ENCODE peak calls at places on chromosomes 5 and 9, in five cellular contexts. One of them, this sample, is unnamed.

GRCh38 chr5:124824637-124825158 is 78.3 kb upstream of the ZNF608 start:
- DNase-seq in H9: no peak
- DNase-seq in mesenchymal stem cell: peak
- DNase-seq in trophoblast cell: peak
- DNase-seq in H1: no peak
- DNase-seq in this sample: no peak

GRCh38 chr5:143314664-143315063 is 88.8 kb downstream of the NR3C1 start:
- DNase-seq in mesenchymal stem cell: peak
- DNase-seq in H1: no peak
- DNase-seq in trophoblast cell: peak
- DNase-seq in H9: no peak
- DNase-seq in this sample: no peak

GRCh38 chr5:5169466-5169865 is 29.3 kb downstream of the ADAMTS16 start:
- DNase-seq in H9: no peak
- DNase-seq in H1: no peak
- DNase-seq in mesenchymal stem cell: no peak
- DNase-seq in trophoblast cell: no peak
- DNase-seq in this sample: no peak

GRCh38 chr5:163565931-163566608 is 60.7 kb downstream of the MAT2B start:
- DNase-seq in H9: peak
- DNase-seq in trophoblast cell: peak
- DNase-seq in mesenchymal stem cell: peak
- DNase-seq in H1: no peak
- DNase-seq in this sample: no peak

GRCh38 chr9:82216435-82216834 is 227.9 kb downstream of the SPATA31D1 start:
- DNase-seq in mesenchymal stem cell: no peak
- DNase-seq in trophoblast cell: no peak
- DNase-seq in H9: no peak
- DNase-seq in H1: no peak
- DNase-seq in this sample: no peak

GRCh38 chr5:161580621-161581020 is 34.1 kb upstream of the GABRB2 start:
- DNase-seq in mesenchymal stem cell: no peak
- DNase-seq in H9: no peak
- DNase-seq in H1: no peak
- DNase-seq in trophoblast cell: no peak
- DNase-seq in this sample: no peak

GRCh38 chr9:125121156-125121555 is 22.2 kb downstream of the SCAI start:
- DNase-seq in mesenchymal stem cell: no peak
- DNase-seq in H1: no peak
- DNase-seq in H9: no peak
- DNase-seq in trophoblast cell: no peak
- DNase-seq in this sample: no peak

GRCh38 chr5:135541969-135542502 is 6.3 kb upstream of the NEUROG1 start:
- DNase-seq in H1: no peak
- DNase-seq in H9: no peak
- DNase-seq in mesenchymal stem cell: no peak
- DNase-seq in trophoblast cell: no peak
- DNase-seq in this sample: no peak

GRCh38 chr9:98142182-98142924 is 23.3 kb upstream of the TRIM14 start:
- DNase-seq in H9: no peak
- DNase-seq in H1: no peak
- DNase-seq in trophoblast cell: peak
- DNase-seq in mesenchymal stem cell: no peak
- DNase-seq in this sample: no peak

GRCh38 chr5:54616031-54616430 is 98.5 kb downstream of the SNX18 start:
- DNase-seq in H1: no peak
- DNase-seq in trophoblast cell: peak
- DNase-seq in mesenchymal stem cell: peak
- DNase-seq in H9: no peak
- DNase-seq in this sample: no peak

GRCh38 chr9:115944166-115944948 is 209.2 kb upstream of the PAPPA start:
- DNase-seq in H1: no peak
- DNase-seq in mesenchymal stem cell: peak
- DNase-seq in trophoblast cell: peak
- DNase-seq in H9: peak
- DNase-seq in this sample: no peak

GRCh38 chr5:59034498-59035186 is 451.8 kb downstream of the RAB3C start:
- DNase-seq in mesenchymal stem cell: peak
- DNase-seq in H9: no peak
- DNase-seq in H1: no peak
- DNase-seq in trophoblast cell: peak
- DNase-seq in this sample: no peak

GRCh38 chr5:137015540-137016116 is 483.5 kb downstream of the SPOCK1 start:
- DNase-seq in mesenchymal stem cell: no peak
- DNase-seq in H9: no peak
- DNase-seq in H1: no peak
- DNase-seq in trophoblast cell: no peak
- DNase-seq in this sample: no peak

GRCh38 chr5:137016783-137017324 is 482.3 kb downstream of the SPOCK1 start:
- DNase-seq in H1: no peak
- DNase-seq in mesenchymal stem cell: no peak
- DNase-seq in H9: peak
- DNase-seq in trophoblast cell: no peak
- DNase-seq in this sample: no peak

GRCh38 chr5:137022043-137022442 is 477.1 kb downstream of the SPOCK1 start:
- DNase-seq in H9: no peak
- DNase-seq in H1: no peak
- DNase-seq in trophoblast cell: no peak
- DNase-seq in mesenchymal stem cell: no peak
- DNase-seq in this sample: no peak

GRCh38 chr5:137022725-137023124 is 476.4 kb downstream of the SPOCK1 start:
- DNase-seq in H9: no peak
- DNase-seq in H1: no peak
- DNase-seq in mesenchymal stem cell: no peak
- DNase-seq in trophoblast cell: no peak
- DNase-seq in this sample: no peak

DNA sequence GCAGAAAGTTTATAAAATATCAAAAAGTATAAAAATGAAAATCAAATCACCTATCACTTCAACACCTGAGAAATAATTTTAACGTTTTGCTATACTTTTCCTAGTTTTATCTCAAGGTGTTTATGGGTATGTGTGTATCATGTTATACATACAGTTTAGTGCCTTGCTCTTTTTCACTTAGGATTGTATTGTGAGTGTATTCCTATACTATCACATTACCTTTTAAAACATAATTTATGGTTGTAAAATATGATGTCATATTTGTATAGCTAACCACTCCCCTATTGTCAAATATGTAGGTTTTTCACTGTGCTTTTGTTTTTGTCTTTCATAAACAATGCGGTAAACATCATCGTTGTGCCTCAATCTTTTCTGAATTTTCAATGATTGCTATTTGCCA is 479.9 kb downstream of the SPOCK1 start:
- DNase-seq in H9: no peak
- DNase-seq in trophoblast cell: no peak
- DNase-seq in H1: no peak
- DNase-seq in mesenchymal stem cell: no peak
- DNase-seq in this sample: no peak
- H3K27ac ChIP-seq in H9: no peak
- H3K27ac ChIP-seq in trophoblast cell: no peak
- H3K27ac ChIP-seq in H1: no peak
- H3K27ac ChIP-seq in mesenchymal stem cell: no peak
- H3K27ac ChIP-seq in this sample: no peak

GRCh38 chr9:16361939-16362338 is 508.5 kb downstream of the BNC2 start:
- DNase-seq in trophoblast cell: no peak
- DNase-seq in mesenchymal stem cell: no peak
- DNase-seq in H1: no peak
- DNase-seq in H9: peak
- DNase-seq in this sample: no peak
- H3K4ac ChIP-seq in trophoblast cell: no peak
- H3K4ac ChIP-seq in mesenchymal stem cell: no peak
- H3K4ac ChIP-seq in H1: no peak
- H3K4ac ChIP-seq in H9: no peak
- H3K4ac ChIP-seq in this sample: no peak

GRCh38 chr9:113568481-113569321 is 105.2 kb downstream of the RGS3 start:
- DNase-seq in H9: no peak
- DNase-seq in mesenchymal stem cell: peak
- DNase-seq in trophoblast cell: no peak
- DNase-seq in H1: no peak
- DNase-seq in this sample: no peak
- H2BK12ac ChIP-seq in H9: no peak
- H2BK12ac ChIP-seq in mesenchymal stem cell: peak
- H2BK12ac ChIP-seq in trophoblast cell: peak
- H2BK12ac ChIP-seq in H1: no peak
- H2BK12ac ChIP-seq in this sample: no peak

GRCh38 chr5:72377920-72378635 is 57.9 kb downstream of the PTCD2 start:
- DNase-seq in trophoblast cell: no peak
- DNase-seq in H9: no peak
- DNase-seq in mesenchymal stem cell: no peak
- DNase-seq in H1: no peak
- DNase-seq in this sample: no peak

GRCh38 chr5:72369301-72370079 is 49.3 kb downstream of the PTCD2 start:
- DNase-seq in H9: no peak
- DNase-seq in mesenchymal stem cell: no peak
- DNase-seq in trophoblast cell: peak
- DNase-seq in H1: no peak
- DNase-seq in this sample: no peak

GRCh38 chr5:72379936-72380335 is 59.8 kb downstream of the PTCD2 start:
- DNase-seq in mesenchymal stem cell: peak
- DNase-seq in H9: no peak
- DNase-seq in H1: no peak
- DNase-seq in trophoblast cell: peak
- DNase-seq in this sample: no peak

GRCh38 chr5:72378636-72379289 is 58.6 kb downstream of the PTCD2 start:
- DNase-seq in trophoblast cell: peak
- DNase-seq in mesenchymal stem cell: peak
- DNase-seq in H1: no peak
- DNase-seq in H9: no peak
- DNase-seq in this sample: no peak

GRCh38 chr5:72374844-72375243 is 54.7 kb downstream of the PTCD2 start:
- DNase-seq in mesenchymal stem cell: no peak
- DNase-seq in trophoblast cell: no peak
- DNase-seq in H9: no peak
- DNase-seq in H1: no peak
- DNase-seq in this sample: no peak
- H3K27ac ChIP-seq in mesenchymal stem cell: no peak
- H3K27ac ChIP-seq in trophoblast cell: no peak
- H3K27ac ChIP-seq in H9: no peak
- H3K27ac ChIP-seq in H1: no peak
- H3K27ac ChIP-seq in this sample: no peak

GRCh38 chr5:78507531-78507930 is 141.0 kb downstream of the LHFPL2 start:
- DNase-seq in H9: no peak
- DNase-seq in trophoblast cell: no peak
- DNase-seq in H1: no peak
- DNase-seq in mesenchymal stem cell: peak
- DNase-seq in this sample: no peak
- H3K4ac ChIP-seq in H9: no peak
- H3K4ac ChIP-seq in trophoblast cell: no peak
- H3K4ac ChIP-seq in H1: no peak
- H3K4ac ChIP-seq in mesenchymal stem cell: no peak
- H3K4ac ChIP-seq in this sample: no peak

GRCh38 chr9:137423001-137423809 is at the start of the genes EXD3 and NOXA1:
- DNase-seq in H1: peak
- DNase-seq in H9: peak
- DNase-seq in trophoblast cell: peak
- DNase-seq in mesenchymal stem cell: peak
- DNase-seq in this sample: peak
- H2BK12ac ChIP-seq in H1: no peak
- H2BK12ac ChIP-seq in H9: no peak
- H2BK12ac ChIP-seq in trophoblast cell: peak
- H2BK12ac ChIP-seq in mesenchymal stem cell: no peak
- H2BK12ac ChIP-seq in this sample: peak

DNA sequence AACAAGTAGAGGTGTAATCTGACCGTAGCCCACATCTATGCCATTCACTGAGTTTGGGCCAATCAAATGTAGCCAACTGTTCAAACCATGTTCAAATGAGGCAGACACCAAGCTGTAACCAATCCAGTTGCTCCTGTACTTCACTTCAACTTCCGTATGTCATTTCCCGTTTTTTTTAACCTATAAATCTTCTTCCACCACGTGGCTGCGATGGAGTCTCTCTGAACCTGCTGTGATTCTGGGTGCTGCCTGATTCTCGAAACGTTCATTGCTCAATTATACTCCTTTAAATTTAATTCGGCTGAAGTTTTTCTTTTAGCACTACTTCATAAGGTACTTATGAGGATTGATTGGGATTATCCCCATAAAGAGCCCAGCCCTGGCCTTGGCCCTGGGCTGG is 179.7 kb downstream of the PIK3R1 start:
- DNase-seq in trophoblast cell: no peak
- DNase-seq in H1: no peak
- DNase-seq in mesenchymal stem cell: no peak
- DNase-seq in H9: no peak
- DNase-seq in this sample: no peak
- H3K27ac ChIP-seq in trophoblast cell: no peak
- H3K27ac ChIP-seq in H1: no peak
- H3K27ac ChIP-seq in mesenchymal stem cell: no peak
- H3K27ac ChIP-seq in H9: no peak
- H3K27ac ChIP-seq in this sample: no peak

GRCh38 chr5:84384604-84385575 is at the start of gene EDIL3:
- DNase-seq in H1: no peak
- DNase-seq in trophoblast cell: no peak
- DNase-seq in mesenchymal stem cell: peak
- DNase-seq in H9: peak
- DNase-seq in this sample: peak
- H3K4ac ChIP-seq in H1: no peak
- H3K4ac ChIP-seq in trophoblast cell: peak
- H3K4ac ChIP-seq in mesenchymal stem cell: peak
- H3K4ac ChIP-seq in H9: no peak
- H3K4ac ChIP-seq in this sample: no peak

GRCh38 chr9:132055756-132056155 is 23.9 kb downstream of the MED27 start:
- DNase-seq in H9: no peak
- DNase-seq in trophoblast cell: no peak
- DNase-seq in mesenchymal stem cell: no peak
- DNase-seq in H1: no peak
- DNase-seq in this sample: no peak

GRCh38 chr9:132062768-132063167 is 16.9 kb downstream of the MED27 start:
- DNase-seq in mesenchymal stem cell: no peak
- DNase-seq in H9: no peak
- DNase-seq in trophoblast cell: no peak
- DNase-seq in H1: no peak
- DNase-seq in this sample: no peak

GRCh38 chr9:132056717-132057429 is 22.8 kb downstream of the MED27 start:
- DNase-seq in trophoblast cell: no peak
- DNase-seq in mesenchymal stem cell: no peak
- DNase-seq in H1: no peak
- DNase-seq in H9: no peak
- DNase-seq in this sample: no peak

GRCh38 chr9:132061526-132061925 is 18.1 kb downstream of the MED27 start:
- DNase-seq in H1: no peak
- DNase-seq in trophoblast cell: no peak
- DNase-seq in mesenchymal stem cell: no peak
- DNase-seq in H9: no peak
- DNase-seq in this sample: no peak

DNA sequence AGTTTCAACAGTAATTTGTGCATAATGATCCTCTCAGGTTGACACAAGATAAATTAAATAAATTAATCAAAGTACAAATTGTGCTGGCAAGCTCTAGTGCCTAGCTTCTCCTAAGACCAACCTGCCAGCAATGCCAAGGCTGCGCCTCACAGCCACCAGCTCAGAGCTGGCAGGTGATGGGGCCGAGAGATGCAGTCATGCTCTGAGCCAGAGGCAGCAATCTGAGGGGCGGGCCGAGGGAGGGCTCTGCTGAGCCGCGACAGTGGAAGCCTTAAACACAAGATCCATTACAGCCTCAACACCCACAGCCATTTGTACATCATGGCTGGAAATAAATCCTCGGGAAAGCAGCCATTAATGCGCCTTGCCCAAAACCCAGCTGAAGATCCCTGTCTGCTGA is 20.3 kb downstream of the MED27 start:
- DNase-seq in H9: no peak
- DNase-seq in trophoblast cell: no peak
- DNase-seq in mesenchymal stem cell: no peak
- DNase-seq in H1: no peak
- DNase-seq in this sample: no peak
- H2BK12ac ChIP-seq in H9: no peak
- H2BK12ac ChIP-seq in trophoblast cell: no peak
- H2BK12ac ChIP-seq in mesenchymal stem cell: no peak
- H2BK12ac ChIP-seq in H1: no peak
- H2BK12ac ChIP-seq in this sample: no peak

GRCh38 chr9:34253460-34253837 is 74.6 kb downstream of the UBAP1 start:
- DNase-seq in mesenchymal stem cell: no peak
- DNase-seq in H9: no peak
- DNase-seq in trophoblast cell: no peak
- DNase-seq in H1: no peak
- DNase-seq in this sample: no peak
- H3K27ac ChIP-seq in mesenchymal stem cell: peak
- H3K27ac ChIP-seq in H9: no peak
- H3K27ac ChIP-seq in trophoblast cell: no peak
- H3K27ac ChIP-seq in H1: no peak
- H3K27ac ChIP-seq in this sample: no peak

This sample was measured in neuronal stem cell.